ENCODE peak calls at places on chromosomes 13 and 19, in five cellular contexts. X, R, M, Z and O are unnamed samples.

GRCh38 chr13:45564108-45564507 is 51.4 kb downstream of the ERICH6B start:
- DNase-seq in X (peak), R (no peak), M (no peak), Z (no peak), O (no peak)

GRCh38 chr19:48547722-48548121 is 4.2 kb upstream of the SULT2B1 start:
- DNase-seq in X (no peak), R (no peak), M (no peak), Z (no peak), O (no peak)

GRCh38 chr19:38917921-38918491 is 6.0 kb upstream of the CCER2 start:
- DNase-seq in X (peak), R (no peak), M (no peak), Z (no peak), O (peak)

GRCh38 chr19:31334101-31334848 is 15.0 kb downstream of the TSHZ3 start:
- DNase-seq in X (peak), R (no peak), M (no peak), Z (no peak), O (no peak)

GRCh38 chr19:21383980-21384582 is 12.9 kb upstream of the ZNF493 start:
- DNase-seq in X (no peak), R (no peak), M (no peak), Z (no peak), O (no peak)

GRCh38 chr13:53445682-53446081 is 417.1 kb downstream of the OLFM4 start:
- DNase-seq in X (no peak), R (no peak), M (no peak), Z (no peak), O (no peak)

GRCh38 chr19:17294051-17294891 is 9.0 kb downstream of the ABHD8 start:
- DNase-seq in X (no peak), R (no peak), M (no peak), Z (no peak), O (peak)

GRCh38 chr13:94656766-94657165 is 55.1 kb downstream of the GPR180 start:
- DNase-seq in X (peak), R (no peak), M (no peak), Z (no peak), O (no peak)

GRCh38 chr19:17873661-17874422 is 2.1 kb downstream of the SLC5A5 start:
- DNase-seq in X (peak), R (no peak), M (no peak), Z (peak), O (peak)

GRCh38 chr13:41137951-41138350 is 5.3 kb upstream of the KBTBD6 start:
- DNase-seq in X (peak), R (no peak), M (no peak), Z (no peak), O (no peak)

GRCh38 chr13:22960827-22961226 is 220.0 kb upstream of the SGCG start:
- DNase-seq in X (no peak), R (no peak), M (no peak), Z (no peak), O (no peak)

GRCh38 chr13:97434417-97435296 is 688 bp downstream of the RAP2A start:
- DNase-seq in X (peak), R (peak), M (peak), Z (peak), O (peak)

GRCh38 chr19:5661483-5661882 is 18.8 kb downstream of the MICOS13 start:
- DNase-seq in X (no peak), R (no peak), M (no peak), Z (no peak), O (peak)

GRCh38 chr19:53532362-53532761 is 5.6 kb upstream of the ZNF331 start:
- DNase-seq in X (no peak), R (no peak), M (no peak), Z (no peak), O (no peak)

GRCh38 chr19:18379803-18380747 is 5.9 kb upstream of the GDF15 start:
- DNase-seq in X (peak), R (peak), M (peak), Z (peak), O (peak)

GRCh38 chr13:36673352-36673751 is 468 bp upstream of the SERTM1 start:
- DNase-seq in X (no peak), R (no peak), M (no peak), Z (no peak), O (no peak)

GRCh38 chr19:48271531-48272151 is 1.8 kb downstream of the ZNF114 start:
- DNase-seq in X (peak), R (no peak), M (peak), Z (no peak), O (peak)

GRCh38 chr19:42419309-42419708 is 7.9 kb downstream of the LIPE start:
- DNase-seq in X (no peak), R (no peak), M (no peak), Z (no peak), O (no peak)

GRCh38 chr13:79097201-79097600 is 308.9 kb downstream of the RBM26 start:
- DNase-seq in X (no peak), R (no peak), M (no peak), Z (no peak), O (no peak)

GRCh38 chr13:74132768-74133656 is 1.2 kb downstream of the KLF12 start:
- DNase-seq in X (no peak), R (peak), M (no peak), Z (peak), O (peak)

GRCh38 chr19:11092181-11092538 is 2.9 kb downstream of the LDLR start:
- DNase-seq in X (peak), R (no peak), M (no peak), Z (no peak), O (no peak)

GRCh38 chr13:108828053-108828806 is 198.8 kb downstream of the MYO16 start:
- DNase-seq in X (no peak), R (no peak), M (peak), Z (peak), O (no peak)

GRCh38 chr19:47538812-47539211 is 23.9 kb upstream of the NAPA start:
- DNase-seq in X (no peak), R (no peak), M (no peak), Z (no peak), O (no peak)

GRCh38 chr19:35557539-35558399 is 5.7 kb downstream of the ATP4A start:
- DNase-seq in X (no peak), R (no peak), M (peak), Z (peak), O (peak)

DNA sequence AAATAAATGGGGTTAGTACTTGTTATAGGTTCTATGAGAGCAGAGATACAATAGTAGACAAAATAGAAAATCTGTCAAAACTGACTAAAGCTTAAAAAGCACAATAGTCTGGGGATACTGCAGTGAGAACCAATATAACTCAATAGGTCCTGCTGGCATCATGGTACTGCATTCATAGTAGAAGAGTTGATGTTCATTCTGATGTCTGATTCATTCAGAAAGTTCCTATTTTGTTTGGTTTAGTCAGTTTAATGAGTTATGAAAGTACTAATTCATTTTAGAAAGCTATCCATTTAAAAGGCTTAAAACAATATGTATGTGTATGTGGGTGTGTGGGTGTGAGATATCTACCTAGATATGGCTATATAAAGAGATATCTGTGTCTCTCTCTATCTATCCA is 152.8 kb downstream of the LHFPL6 start:
- DNase-seq in X (no peak), R (no peak), M (no peak), Z (no peak), O (no peak)
- H3K27ac ChIP-seq in X (no peak), R (no peak), M (no peak), Z (no peak), O (no peak)

DNA sequence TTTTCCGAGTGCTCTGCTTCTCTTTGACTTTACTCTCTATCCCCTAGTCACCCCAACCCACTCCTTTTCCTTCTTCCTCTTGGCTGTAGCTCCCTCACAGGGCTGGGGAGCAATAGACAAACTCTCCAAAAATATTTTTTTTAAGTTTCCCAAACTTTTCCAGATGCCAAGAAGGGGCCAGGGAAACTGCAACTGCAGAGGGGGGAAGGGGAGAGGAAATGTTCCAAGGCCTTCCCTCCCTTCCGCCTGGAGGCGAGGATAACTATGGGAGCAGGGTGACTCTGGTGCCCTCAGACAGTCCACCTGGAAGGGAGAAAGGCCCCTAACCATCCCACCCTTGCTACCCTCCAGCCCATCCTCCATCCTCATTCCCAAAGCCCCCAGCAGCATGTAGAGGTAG is 49.4 kb downstream of the LYL1 start:
- DNase-seq in X (no peak), R (no peak), M (no peak), Z (no peak), O (no peak)
- H3K27ac ChIP-seq in X (peak), R (peak), M (peak), Z (peak), O (peak)

DNA sequence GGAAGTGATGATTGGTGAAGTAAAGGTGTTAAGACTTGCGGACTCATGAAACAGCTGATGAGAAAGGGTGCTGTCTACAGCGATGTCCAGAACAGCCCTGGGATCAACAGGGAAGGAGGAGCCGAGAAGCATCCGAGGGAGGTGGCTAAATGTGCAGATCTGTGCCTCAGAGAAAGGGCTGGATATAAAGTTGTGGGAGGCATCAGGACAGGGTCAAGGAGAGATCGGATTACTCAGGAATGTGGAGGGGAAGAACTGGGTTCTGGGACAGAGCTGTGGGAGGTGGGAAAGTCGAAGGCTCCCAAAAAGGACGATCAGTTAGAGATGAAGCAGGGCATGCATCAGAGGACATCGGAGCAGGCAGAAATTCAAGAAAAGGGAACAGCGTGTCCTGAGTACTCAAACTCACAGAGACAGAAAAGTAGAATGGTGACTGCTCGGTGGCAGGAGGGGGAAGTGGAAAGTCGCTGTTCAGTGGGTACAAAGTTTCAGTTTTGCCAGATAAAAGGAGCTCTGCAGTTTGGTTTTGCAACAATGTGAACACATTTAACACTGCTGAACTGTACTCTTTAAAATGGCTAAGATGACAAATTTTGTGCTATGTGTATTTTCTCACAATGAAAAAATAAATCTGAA is 1.9 kb downstream of the SIGLEC14 start:
- DNase-seq in X (no peak), R (no peak), M (no peak), Z (no peak), O (no peak)
- H3K27ac ChIP-seq in X (no peak), R (no peak), M (no peak), Z (no peak), O (no peak)

GRCh38 chr19:45900661-45901431 is 1.6 kb downstream of the MYPOP start:
- DNase-seq in X (no peak), R (no peak), M (no peak), Z (no peak), O (no peak)

GRCh38 chr19:45899253-45899652 is 3.2 kb downstream of the MYPOP start:
- DNase-seq in X (no peak), R (no peak), M (no peak), Z (no peak), O (no peak)

GRCh38 chr19:45901432-45901903 is 945 bp downstream of the MYPOP start:
- DNase-seq in X (no peak), R (peak), M (peak), Z (peak), O (peak)

GRCh38 chr19:45901912-45902650 is at the start of gene MYPOP:
- DNase-seq in X (no peak), R (no peak), M (no peak), Z (no peak), O (no peak)

DNA sequence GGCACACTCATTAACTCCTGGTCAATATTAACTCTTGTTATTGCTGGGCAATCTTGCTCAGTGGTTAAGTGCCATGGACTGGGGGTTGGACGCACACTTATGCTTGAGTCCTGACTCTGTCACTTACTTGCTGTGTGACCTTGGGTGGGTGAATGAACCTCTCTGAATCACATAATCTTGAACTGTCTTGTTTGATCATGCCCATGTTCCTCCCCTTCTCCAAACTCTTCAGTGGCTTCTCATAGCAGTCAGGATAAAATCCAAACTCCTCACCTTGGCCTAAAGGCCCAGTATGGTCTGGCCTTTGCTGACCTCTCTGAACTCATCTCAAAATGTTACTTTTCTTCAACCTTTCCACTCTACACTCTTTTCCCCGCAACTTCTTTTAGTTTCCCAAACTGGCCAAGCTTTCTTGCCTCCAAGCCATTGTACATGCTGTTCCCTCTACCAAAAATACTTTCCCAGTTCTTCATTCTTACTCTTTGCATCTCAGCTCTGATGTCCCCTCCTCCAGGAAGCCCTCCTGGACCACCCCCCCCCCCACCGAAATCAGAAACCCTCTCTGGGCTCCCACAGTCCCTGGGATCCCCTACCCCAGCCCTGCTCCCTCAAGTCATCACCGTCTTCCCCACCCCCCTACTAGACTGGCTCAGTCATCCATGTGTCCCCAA is 2.4 kb downstream of the MYPOP start:
- DNase-seq in X (no peak), R (no peak), M (no peak), Z (no peak), O (no peak)
- H3K27ac ChIP-seq in X (no peak), R (no peak), M (no peak), Z (no peak), O (no peak)

DNA sequence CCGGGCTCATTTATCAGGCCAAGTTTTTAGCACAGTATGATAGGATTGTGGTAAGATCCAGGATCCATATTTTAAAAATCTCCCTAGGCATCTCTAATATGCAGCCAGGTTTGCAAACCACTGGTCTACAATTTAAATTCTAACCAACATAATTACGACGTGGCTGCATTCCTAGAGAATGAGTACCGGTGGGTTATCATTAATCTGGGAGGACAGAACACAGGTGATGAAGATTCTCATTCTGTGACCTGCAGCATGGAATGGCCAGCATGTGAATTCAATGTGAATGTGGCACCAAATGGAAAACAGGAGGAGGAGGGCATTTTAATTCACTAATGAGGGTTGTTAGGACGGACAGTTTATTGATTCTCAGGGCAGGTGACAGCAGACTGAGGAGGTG is 56.9 kb upstream of the MED4 start:
- DNase-seq in X (no peak), R (no peak), M (no peak), Z (no peak), O (no peak)
- H3K27ac ChIP-seq in X (no peak), R (no peak), M (peak), Z (no peak), O (peak)

GRCh38 chr19:33303791-33304759 is 1.7 kb upstream of the CEBPA start:
- DNase-seq in X (no peak), R (no peak), M (no peak), Z (peak), O (no peak)
- H3K27ac ChIP-seq in X (no peak), R (no peak), M (peak), Z (peak), O (peak)

GRCh38 chr19:8610928-8611284 is 391 bp upstream of the ADAMTS10 start:
- DNase-seq in X (no peak), R (no peak), M (no peak), Z (no peak), O (no peak)
- H3K27ac ChIP-seq in X (no peak), R (peak), M (peak), Z (no peak), O (peak)

GRCh38 chr13:109949395-109949794 is 163.0 kb upstream of the IRS2 start:
- DNase-seq in X (no peak), R (no peak), M (no peak), Z (no peak), O (no peak)

GRCh38 chr13:109940637-109941036 is 154.3 kb upstream of the IRS2 start:
- DNase-seq in X (no peak), R (no peak), M (no peak), Z (no peak), O (no peak)

GRCh38 chr13:109941221-109941620 is 154.8 kb upstream of the IRS2 start:
- DNase-seq in X (no peak), R (no peak), M (no peak), Z (no peak), O (no peak)

GRCh38 chr13:109941951-109942350 is 155.6 kb upstream of the IRS2 start:
- DNase-seq in X (no peak), R (no peak), M (no peak), Z (no peak), O (no peak)

DNA sequence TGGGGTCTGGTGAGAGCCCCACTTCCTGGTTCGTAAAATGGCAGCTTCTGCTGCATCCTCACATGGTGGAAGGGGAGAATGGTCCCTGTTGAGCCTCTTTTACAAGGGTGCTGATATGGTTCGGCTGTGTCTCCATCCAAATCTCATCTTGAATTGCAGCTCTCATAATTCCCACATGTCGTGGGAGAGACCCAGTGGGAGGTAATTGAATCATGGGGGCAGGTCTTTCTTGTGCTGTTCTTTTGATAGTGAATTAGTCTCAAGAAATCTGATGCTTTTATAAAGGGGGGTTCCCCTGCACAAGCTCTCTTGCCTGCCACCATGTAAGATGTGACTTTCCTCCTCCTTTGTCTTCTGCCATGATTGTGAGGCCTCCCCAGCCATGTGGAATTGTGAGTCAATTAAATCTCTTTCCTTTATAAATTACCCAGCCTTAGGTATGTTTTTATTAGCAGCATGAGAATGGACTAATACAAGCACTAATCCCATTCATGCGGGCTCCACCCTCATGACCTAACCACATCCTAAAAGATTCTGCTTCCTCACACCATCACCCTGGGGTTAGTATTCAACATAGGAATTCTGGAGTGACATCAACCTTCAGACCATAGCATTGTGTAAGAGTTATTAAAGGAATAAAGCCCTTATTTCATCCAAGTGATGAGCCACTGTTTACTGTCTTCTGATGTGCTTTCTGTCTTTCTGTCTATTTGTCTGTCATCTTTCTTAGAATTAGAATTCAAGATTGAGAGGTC is 159.0 kb upstream of the IRS2 start:
- DNase-seq in X (peak), R (no peak), M (no peak), Z (no peak), O (no peak)
- H3K27ac ChIP-seq in X (peak), R (no peak), M (no peak), Z (no peak), O (no peak)

GRCh38 chr19:46426506-46427162 is 2.1 kb downstream of the PNMA8C start:
- DNase-seq in X (no peak), R (no peak), M (peak), Z (peak), O (peak)
- H3K27ac ChIP-seq in X (no peak), R (peak), M (peak), Z (no peak), O (no peak)

GRCh38 chr19:51441410-51442390 is 16.6 kb downstream of the SIGLEC8 start:
- DNase-seq in X (peak), R (no peak), M (no peak), Z (peak), O (no peak)
- H3K27ac ChIP-seq in X (peak), R (no peak), M (no peak), Z (no peak), O (no peak)